ENCODE peak calls at places on chromosomes 13 and 19, in four cellular contexts. One of them, this sample, is unnamed.

GRCh38 chr19:49514151-49514550 is 1.7 kb downstream of the FCGRT start:
- DNase-seq in HepG2: no peak
- DNase-seq in H1: no peak
- DNase-seq in transverse colon: no peak
- DNase-seq in this sample: no peak

GRCh38 chr13:111177081-111177711 is 62.1 kb downstream of the ARHGEF7 start:
- DNase-seq in H1: no peak
- DNase-seq in transverse colon: peak; percentile 53
- DNase-seq in HepG2: no peak
- DNase-seq in this sample: peak; percentile 74

GRCh38 chr13:21399741-21400140 is 59.4 kb downstream of the ZDHHC20 start:
- DNase-seq in transverse colon: no peak
- DNase-seq in HepG2: no peak
- DNase-seq in H1: no peak
- DNase-seq in this sample: no peak

GRCh38 chr19:47790398-47790814 is 11.9 kb downstream of the SELENOW start:
- DNase-seq in HepG2: peak; percentile 65
- DNase-seq in H1: peak; percentile 100
- DNase-seq in transverse colon: peak; percentile 85
- DNase-seq in this sample: peak; percentile 89

GRCh38 chr13:41587490-41587889 is 130.1 kb downstream of the RGCC start:
- DNase-seq in HepG2: no peak
- DNase-seq in H1: peak; percentile 62
- DNase-seq in transverse colon: no peak
- DNase-seq in this sample: no peak

GRCh38 chr13:46627462-46627861 is 74.5 kb downstream of the LRCH1 start:
- DNase-seq in H1: peak; percentile 19
- DNase-seq in HepG2: no peak
- DNase-seq in transverse colon: no peak
- DNase-seq in this sample: no peak

GRCh38 chr19:28705008-28705407 is 507.9 kb downstream of the UQCRFS1 start:
- DNase-seq in transverse colon: no peak
- DNase-seq in H1: no peak
- DNase-seq in HepG2: peak; percentile 21
- DNase-seq in this sample: no peak

GRCh38 chr19:48683349-48683748 is 10.5 kb upstream of the NTN5 start:
- DNase-seq in HepG2: no peak
- DNase-seq in H1: no peak
- DNase-seq in transverse colon: no peak
- DNase-seq in this sample: no peak

GRCh38 chr13:76636881-76637280 is 249.3 kb downstream of the KCTD12 start:
- DNase-seq in transverse colon: no peak
- DNase-seq in H1: no peak
- DNase-seq in HepG2: no peak
- DNase-seq in this sample: no peak

GRCh38 chr19:39832341-39833083 is 1.4 kb downstream of the DYRK1B start:
- DNase-seq in H1: no peak
- DNase-seq in transverse colon: no peak
- DNase-seq in HepG2: no peak
- DNase-seq in this sample: no peak

GRCh38 chr13:114024603-114025431 is 50.9 kb upstream of the C13orf46 start:
- DNase-seq in HepG2: no peak
- DNase-seq in H1: no peak
- DNase-seq in transverse colon: peak; percentile 63
- DNase-seq in this sample: no peak

GRCh38 chr19:44774614-44775013 is 3.1 kb upstream of the CBLC start:
- DNase-seq in H1: no peak
- DNase-seq in HepG2: no peak
- DNase-seq in transverse colon: no peak
- DNase-seq in this sample: no peak

GRCh38 chr13:27133889-27134288 is 37.7 kb downstream of the USP12 start:
- DNase-seq in HepG2: no peak
- DNase-seq in transverse colon: no peak
- DNase-seq in H1: no peak
- DNase-seq in this sample: no peak

GRCh38 chr13:70856706-70857105 is 748.5 kb upstream of the KLHL1 start:
- DNase-seq in HepG2: no peak
- DNase-seq in transverse colon: peak; percentile 44
- DNase-seq in H1: no peak
- DNase-seq in this sample: no peak

GRCh38 chr19:56866563-56866962 is 26.0 kb upstream of the PEG3 start:
- DNase-seq in HepG2: no peak
- DNase-seq in H1: no peak
- DNase-seq in transverse colon: no peak
- DNase-seq in this sample: no peak

GRCh38 chr13:110575322-110576069 is 14.0 kb upstream of the RAB20 start:
- DNase-seq in H1: no peak
- DNase-seq in HepG2: peak; percentile 20
- DNase-seq in transverse colon: no peak
- DNase-seq in this sample: no peak

GRCh38 chr13:77919351-77920294 is 992 bp upstream of the EDNRB start:
- DNase-seq in HepG2: no peak
- DNase-seq in H1: peak; percentile 63
- DNase-seq in transverse colon: peak; percentile 21
- DNase-seq in this sample: peak; percentile 79

GRCh38 chr13:27853871-27854270 is 61.6 kb downstream of the GSX1 start:
- DNase-seq in H1: no peak
- DNase-seq in transverse colon: no peak
- DNase-seq in HepG2: no peak
- DNase-seq in this sample: no peak

GRCh38 chr19:55544776-55545439 is 435 bp downstream of the SBK3 start:
- DNase-seq in transverse colon: no peak
- DNase-seq in HepG2: peak; percentile 35
- DNase-seq in H1: no peak
- DNase-seq in this sample: no peak

GRCh38 chr13:100588350-100589177 is at the start of gene GGACT:
- DNase-seq in HepG2: peak; percentile 37
- DNase-seq in H1: peak; percentile 93
- DNase-seq in transverse colon: peak; percentile 84
- DNase-seq in this sample: peak; percentile 74

GRCh38 chr13:27556109-27556508 is 64.2 kb downstream of the LNX2 start:
- DNase-seq in H1: no peak
- DNase-seq in transverse colon: no peak
- DNase-seq in HepG2: no peak
- DNase-seq in this sample: peak; percentile 66

GRCh38 chr13:49399801-49400472 is 43.9 kb downstream of the CAB39L start:
- DNase-seq in HepG2: no peak
- DNase-seq in H1: no peak
- DNase-seq in transverse colon: no peak
- DNase-seq in this sample: no peak

GRCh38 chr19:41499899-41500298 is 56.9 kb downstream of the ERICH4 start:
- DNase-seq in H1: no peak
- DNase-seq in HepG2: no peak
- DNase-seq in transverse colon: no peak
- DNase-seq in this sample: no peak

GRCh38 chr19:40666803-40667438 is 23.5 kb downstream of the NUMBL start:
- DNase-seq in H1: no peak
- DNase-seq in HepG2: no peak
- DNase-seq in transverse colon: no peak
- DNase-seq in this sample: no peak

GRCh38 chr13:45410466-45410865 is 7.7 kb downstream of the SLC25A30 start:
- DNase-seq in H1: no peak
- DNase-seq in transverse colon: no peak
- DNase-seq in HepG2: no peak
- DNase-seq in this sample: no peak

GRCh38 chr13:29908411-29908810 is 58.0 kb upstream of the UBL3 start:
- DNase-seq in H1: no peak
- DNase-seq in HepG2: no peak
- DNase-seq in transverse colon: no peak
- DNase-seq in this sample: no peak

GRCh38 chr13:29903524-29903923 is 53.1 kb upstream of the UBL3 start:
- DNase-seq in HepG2: no peak
- DNase-seq in transverse colon: peak; percentile 41
- DNase-seq in H1: no peak
- DNase-seq in this sample: no peak

GRCh38 chr13:29906432-29907011 is 56.1 kb upstream of the UBL3 start:
- DNase-seq in HepG2: no peak
- DNase-seq in transverse colon: peak; percentile 31
- DNase-seq in H1: no peak
- DNase-seq in this sample: no peak

GRCh38 chr13:29907670-29908069 is 57.3 kb upstream of the UBL3 start:
- DNase-seq in HepG2: no peak
- DNase-seq in transverse colon: no peak
- DNase-seq in H1: no peak
- DNase-seq in this sample: no peak

DNA sequence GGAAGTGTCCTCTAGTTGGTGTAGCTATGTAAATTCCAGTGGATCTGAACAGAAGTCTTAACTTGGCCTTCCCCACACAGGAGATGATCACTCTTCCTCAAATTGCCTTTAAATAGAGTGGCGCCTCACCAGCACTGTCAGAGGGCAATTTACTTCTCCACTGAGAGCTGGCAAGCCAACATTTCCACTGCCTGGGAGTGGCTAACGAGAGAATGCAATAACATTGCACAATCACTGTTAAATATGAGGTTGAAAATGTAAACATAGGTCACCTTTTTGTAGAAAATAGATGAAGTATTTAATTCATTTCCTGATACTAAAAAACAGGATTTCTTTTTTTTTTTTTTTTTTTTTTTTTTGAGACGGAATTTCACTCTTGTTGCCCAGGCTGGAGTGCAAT is 55.4 kb upstream of the UBL3 start:
- DNase-seq in HepG2: peak; percentile 24
- DNase-seq in transverse colon: peak; percentile 79
- DNase-seq in H1: no peak
- DNase-seq in this sample: no peak
- TF ChIP-seq POLR2AphosphoS5 in HepG2: no peak
- TF ChIP-seq POLR2AphosphoS5 in transverse colon: no peak
- TF ChIP-seq POLR2AphosphoS5 in H1: no peak
- TF ChIP-seq POLR2AphosphoS5 in this sample: no peak

GRCh38 chr13:84649853-84650252 is 767.6 kb upstream of the SLITRK1 start:
- DNase-seq in HepG2: no peak
- DNase-seq in H1: no peak
- DNase-seq in transverse colon: no peak
- DNase-seq in this sample: no peak

GRCh38 chr13:84653915-84654534 is 771.8 kb upstream of the SLITRK1 start:
- DNase-seq in transverse colon: no peak
- DNase-seq in H1: no peak
- DNase-seq in HepG2: no peak
- DNase-seq in this sample: no peak

GRCh38 chr13:84654654-84655244 is 772.5 kb upstream of the SLITRK1 start:
- DNase-seq in H1: peak; percentile 63
- DNase-seq in transverse colon: no peak
- DNase-seq in HepG2: no peak
- DNase-seq in this sample: no peak

GRCh38 chr13:84648069-84648640 is 765.9 kb upstream of the SLITRK1 start:
- DNase-seq in transverse colon: no peak
- DNase-seq in H1: no peak
- DNase-seq in HepG2: no peak
- DNase-seq in this sample: no peak

DNA sequence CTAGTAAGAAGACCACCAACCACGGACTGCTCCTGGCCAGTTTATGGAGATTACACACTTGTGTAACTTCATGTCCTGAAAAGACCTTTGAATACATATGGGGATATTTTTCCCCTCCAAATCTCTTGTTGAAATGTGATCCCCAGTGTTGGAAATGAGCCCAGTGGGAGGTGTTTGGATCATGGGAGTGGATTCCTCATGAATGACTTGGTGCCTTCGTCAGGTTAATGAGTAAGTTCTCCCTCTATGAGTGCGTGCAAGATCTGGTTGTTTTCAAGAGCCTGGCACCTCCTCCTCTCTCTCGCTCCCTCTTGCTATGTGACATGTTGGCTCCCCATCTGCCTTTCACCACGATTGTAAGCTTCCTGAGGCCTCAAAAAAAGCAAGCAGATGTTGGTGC is 769.0 kb upstream of the SLITRK1 start:
- DNase-seq in HepG2: peak; percentile 33
- DNase-seq in H1: no peak
- DNase-seq in transverse colon: no peak
- DNase-seq in this sample: no peak
- TF ChIP-seq EP300 in HepG2: no peak
- TF ChIP-seq EP300 in H1: no peak
- TF ChIP-seq EP300 in transverse colon: no peak
- TF ChIP-seq EP300 in this sample: no peak

GRCh38 chr13:23859904-23860303 is 29.3 kb downstream of the MIPEP start:
- DNase-seq in H1: no peak
- DNase-seq in transverse colon: no peak
- DNase-seq in HepG2: no peak
- DNase-seq in this sample: no peak

GRCh38 chr13:23858586-23858985 is 30.6 kb downstream of the MIPEP start:
- DNase-seq in H1: no peak
- DNase-seq in HepG2: no peak
- DNase-seq in transverse colon: no peak
- DNase-seq in this sample: no peak

GRCh38 chr13:23855360-23855759 is 33.8 kb downstream of the MIPEP start:
- DNase-seq in transverse colon: no peak
- DNase-seq in HepG2: no peak
- DNase-seq in H1: no peak
- DNase-seq in this sample: no peak

GRCh38 chr13:23856008-23856750 is 33.0 kb downstream of the MIPEP start:
- DNase-seq in H1: no peak
- DNase-seq in HepG2: no peak
- DNase-seq in transverse colon: no peak
- DNase-seq in this sample: no peak

DNA sequence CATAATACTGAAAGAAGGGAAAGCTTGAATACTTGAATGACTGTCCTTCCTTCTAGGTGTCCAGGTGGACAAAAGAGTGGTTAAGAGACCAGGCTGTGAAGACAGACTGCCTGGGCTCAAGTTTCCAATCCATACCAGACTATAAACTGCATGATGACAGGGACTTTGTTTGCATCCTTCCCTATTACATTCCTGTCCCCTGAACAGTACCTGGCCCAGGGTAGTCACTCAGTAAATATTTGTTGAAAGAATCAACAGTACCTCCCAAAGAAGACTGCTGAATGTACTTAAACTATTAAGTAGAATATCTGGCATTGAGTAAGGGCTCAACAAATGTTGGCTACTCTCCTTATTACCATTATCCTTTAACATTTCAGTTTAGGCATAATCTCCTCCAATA is 29.7 kb downstream of the MIPEP start:
- DNase-seq in HepG2: peak; percentile 74
- DNase-seq in H1: no peak
- DNase-seq in transverse colon: no peak
- DNase-seq in this sample: no peak
- TF ChIP-seq POLR2AphosphoS5 in HepG2: no peak
- TF ChIP-seq POLR2AphosphoS5 in H1: no peak
- TF ChIP-seq POLR2AphosphoS5 in transverse colon: no peak
- TF ChIP-seq POLR2AphosphoS5 in this sample: no peak

DNA sequence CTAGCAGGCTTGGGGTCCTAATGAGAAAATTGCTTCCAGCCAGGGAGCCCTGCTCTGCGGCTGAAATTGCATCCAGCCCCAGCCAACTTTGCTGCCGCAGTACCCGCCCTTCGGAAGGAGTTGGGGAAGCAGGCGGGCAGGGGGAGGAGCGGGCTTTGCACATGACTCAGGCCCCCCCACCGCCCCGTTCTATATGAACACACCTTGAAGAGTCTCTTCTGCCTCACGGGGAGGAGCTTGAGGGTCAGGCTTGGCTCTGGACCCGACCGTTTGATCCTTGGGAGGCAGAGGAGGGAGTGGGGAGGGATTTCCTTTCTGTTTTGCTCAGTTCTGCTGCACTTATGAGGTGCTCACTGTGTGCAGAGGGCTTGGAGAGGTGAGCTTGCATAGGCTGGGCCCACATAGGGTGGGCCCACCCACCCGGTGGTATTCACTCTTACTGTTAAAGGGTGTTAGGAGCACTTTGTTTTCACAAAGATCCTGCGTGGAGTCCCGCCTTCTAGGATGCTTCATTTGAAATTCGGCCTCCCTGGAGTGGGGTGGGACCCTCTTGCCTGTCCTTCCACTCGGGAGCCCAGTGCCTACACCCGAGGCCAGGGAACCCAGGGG is 46.5 kb downstream of the LYL1 start:
- DNase-seq in HepG2: no peak
- DNase-seq in transverse colon: peak; percentile 61
- DNase-seq in H1: peak; percentile 70
- DNase-seq in this sample: peak; percentile 89
- TF ChIP-seq EP300 in HepG2: no peak
- TF ChIP-seq EP300 in transverse colon: no peak
- TF ChIP-seq EP300 in H1: no peak
- TF ChIP-seq EP300 in this sample: no peak